ENCODE peak calls at places on chromosomes 6 and 20, in nine cellular contexts. P is IMR-90, R is NCI-H748 treated with DMSO at 0.1 percent for 48 hours, K is HEK293T, G is right atrium auricular region, O is A673, Q is thyroid gland, F is hepatic stellate cell, L is progenitor cell of endocrine pancreas. Z is an unnamed sample.

GRCh38 chr6:91434135-91434534 is 847.3 kb upstream of the MAP3K7 start:
- DNase-seq in P (peak), R (no peak), K (no peak), G (no peak), O (no peak), Q (no peak), F (no peak), L (no peak), Z (peak)

GRCh38 chr6:87909849-87910248 is 137.8 kb upstream of the SPACA1 start:
- DNase-seq in P (peak), R (no peak), K (no peak), G (no peak), O (no peak), Q (no peak), F (no peak), L (no peak), Z (peak)

GRCh38 chr20:19814241-19814640 is 56.2 kb downstream of the RIN2 start:
- DNase-seq in P (no peak), R (no peak), K (no peak), G (no peak), O (no peak), Q (no peak), F (no peak), L (no peak), Z (no peak)

GRCh38 chr20:22711981-22712755 is 127.8 kb upstream of the FOXA2 start:
- DNase-seq in P (no peak), R (no peak), K (no peak), G (no peak), O (no peak), Q (no peak), F (no peak), L (no peak), Z (no peak)

GRCh38 chr6:168616807-168617756 is 176.1 kb downstream of the SMOC2 start:
- DNase-seq in P (no peak), R (no peak), K (no peak), G (no peak), O (no peak), Q (peak), F (no peak), L (no peak), Z (no peak)

GRCh38 chr6:14767176-14767575 is 478.7 kb upstream of the JARID2 start:
- DNase-seq in P (no peak), R (no peak), K (no peak), G (no peak), O (peak), Q (no peak), F (no peak), L (no peak), Z (no peak)

GRCh38 chr20:14853079-14853478 is 515.7 kb upstream of the FLRT3 start:
- DNase-seq in P (no peak), R (no peak), K (no peak), G (no peak), O (no peak), Q (no peak), F (no peak), L (no peak), Z (no peak)

GRCh38 chr6:150228067-150228733 is 85.4 kb downstream of the PPP1R14C start:
- DNase-seq in P (no peak), R (no peak), K (no peak), G (no peak), O (no peak), Q (no peak), F (no peak), L (no peak), Z (no peak)

GRCh38 chr20:34083137-34083536 is 28.9 kb downstream of the EIF2S2 start:
- DNase-seq in P (peak), R (no peak), K (no peak), G (peak), O (peak), Q (peak), F (peak), L (no peak), Z (no peak)

GRCh38 chr6:137816133-137816579 is 50.9 kb upstream of the TNFAIP3 start:
- DNase-seq in P (no peak), R (no peak), K (no peak), G (no peak), O (no peak), Q (no peak), F (no peak), L (no peak), Z (no peak)

GRCh38 chr20:4661191-4661590 is 60.5 kb upstream of the PRND start:
- DNase-seq in P (no peak), R (no peak), K (no peak), G (no peak), O (no peak), Q (no peak), F (no peak), L (no peak), Z (no peak)

GRCh38 chr6:7143161-7143974 is 35.6 kb downstream of the RREB1 start:
- DNase-seq in P (no peak), R (no peak), K (no peak), G (no peak), O (no peak), Q (peak), F (no peak), L (no peak), Z (no peak)

GRCh38 chr6:72261554-72261953 is 360.3 kb upstream of the KCNQ5 start:
- DNase-seq in P (no peak), R (no peak), K (no peak), G (no peak), O (no peak), Q (no peak), F (no peak), L (no peak), Z (no peak)

GRCh38 chr6:7050911-7051779 is 56.6 kb upstream of the RREB1 start:
- DNase-seq in P (peak), R (peak), K (no peak), G (peak), O (peak), Q (peak), F (peak), L (peak), Z (no peak)

GRCh38 chr20:37344506-37345338 is 1.2 kb upstream of the SRC start:
- DNase-seq in P (no peak), R (no peak), K (no peak), G (no peak), O (no peak), Q (no peak), F (no peak), L (peak), Z (no peak)

GRCh38 chr6:170057034-170057734 is 233.7 kb downstream of the DLL1 start:
- DNase-seq in P (no peak), R (no peak), K (no peak), G (peak), O (no peak), Q (no peak), F (no peak), L (no peak), Z (no peak)

GRCh38 chr6:153312633-153313032 is 181.6 kb upstream of the RGS17 start:
- DNase-seq in P (peak), R (peak), K (peak), G (no peak), O (peak), Q (peak), F (peak), L (no peak), Z (peak)

GRCh38 chr6:19731286-19731685 is 105.9 kb upstream of the ID4 start:
- DNase-seq in P (peak), R (no peak), K (no peak), G (no peak), O (no peak), Q (no peak), F (no peak), L (no peak), Z (no peak)

GRCh38 chr20:38303908-38304379 is at the start of gene BPI:
- DNase-seq in P (no peak), R (no peak), K (no peak), G (no peak), O (no peak), Q (no peak), F (no peak), L (no peak), Z (no peak)

GRCh38 chr20:41180599-41181333 is 43.4 kb downstream of the PLCG1 start:
- DNase-seq in P (no peak), R (no peak), K (no peak), G (peak), O (no peak), Q (peak), F (no peak), L (peak), Z (no peak)

GRCh38 chr6:5497896-5498578 is 236.7 kb downstream of the FARS2 start:
- DNase-seq in P (peak), R (peak), K (no peak), G (no peak), O (peak), Q (no peak), F (peak), L (no peak), Z (no peak)

GRCh38 chr6:82525775-82526515 is 162.3 kb downstream of the TPBG start:
- DNase-seq in P (no peak), R (peak), K (no peak), G (no peak), O (peak), Q (no peak), F (no peak), L (no peak), Z (no peak)

GRCh38 chr6:84657486-84657885 is 106.9 kb downstream of the TBX18 start:
- DNase-seq in P (no peak), R (no peak), K (no peak), G (no peak), O (no peak), Q (no peak), F (no peak), L (no peak), Z (no peak)

GRCh38 chr6:6825153-6825847 is 236.8 kb downstream of the LY86 start:
- DNase-seq in P (no peak), R (no peak), K (no peak), G (no peak), O (no peak), Q (no peak), F (no peak), L (no peak), Z (no peak)

GRCh38 chr6:42928748-42929087 is 562 bp upstream of the CNPY3 start:
- DNase-seq in P (no peak), R (no peak), K (peak), G (no peak), O (no peak), Q (no peak), F (no peak), L (no peak), Z (no peak)

GRCh38 chr6:19851273-19852089 is 14.3 kb downstream of the ID4 start:
- DNase-seq in P (peak), R (peak), K (peak), G (no peak), O (peak), Q (peak), F (peak), L (no peak), Z (peak)

GRCh38 chr6:161654209-161654608 is 380.3 kb upstream of the AGPAT4 start:
- DNase-seq in P (no peak), R (no peak), K (no peak), G (no peak), O (no peak), Q (no peak), F (no peak), L (no peak), Z (no peak)

GRCh38 chr6:44621846-44622245 is 234.3 kb downstream of the CDC5L start:
- DNase-seq in P (no peak), R (no peak), K (no peak), G (no peak), O (no peak), Q (peak), F (no peak), L (no peak), Z (no peak)

GRCh38 chr6:140366991-140367390 is 992.5 kb upstream of the CITED2 start:
- DNase-seq in P (peak), R (no peak), K (no peak), G (no peak), O (no peak), Q (no peak), F (no peak), L (no peak), Z (no peak)

GRCh38 chr6:98828991-98829411 is 5.4 kb upstream of the POU3F2 start:
- DNase-seq in P (no peak), R (peak), K (no peak), G (no peak), O (no peak), Q (no peak), F (no peak), L (no peak), Z (no peak)

GRCh38 chr20:51136326-51136725 is 113.4 kb upstream of the KCNG1 start:
- DNase-seq in P (no peak), R (no peak), K (no peak), G (no peak), O (no peak), Q (no peak), F (no peak), L (no peak), Z (peak)

GRCh38 chr6:131038612-131039344 is 24.3 kb downstream of the EPB41L2 start:
- DNase-seq in P (peak), R (no peak), K (no peak), G (no peak), O (no peak), Q (no peak), F (no peak), L (no peak), Z (peak)